ENCODE peak calls at places on chromosome 10, in five cellular contexts. Y is upper lobe of right lung, S is MM.1S, B is cardiac muscle cell, L is pancreas. H is an unnamed sample. For H3K4me1, the result is how much of the 10 kb centered on the place peaks cover.

GRCh38 chr10:97882142-97883091 is 32.8 kb downstream of the GOLGA7B start:
- DNase-seq in Y (no peak), S (no peak), B (peak), L (peak), H (no peak)

GRCh38 chr10:7527468-7527867 is 116.6 kb upstream of the SFMBT2 start:
- DNase-seq in Y (no peak), S (no peak), B (no peak), L (no peak), H (no peak)

GRCh38 chr10:71015674-71016073 is 127.3 kb upstream of the PCBD1 start:
- DNase-seq in Y (no peak), S (no peak), B (peak), L (no peak), H (no peak)

GRCh38 chr10:13206546-13207443 is 27.4 kb downstream of the UCMA start:
- DNase-seq in Y (no peak), S (peak), B (peak), L (no peak), H (no peak)

GRCh38 chr10:15897282-15897681 is 37.0 kb upstream of the MINDY3 start:
- DNase-seq in Y (no peak), S (no peak), B (peak), L (no peak), H (no peak)

GRCh38 chr10:13382759-13383753 is 35.0 kb upstream of the SEPHS1 start:
- DNase-seq in Y (peak), S (no peak), B (peak), L (peak), H (no peak)

GRCh38 chr10:73940634-73941221 is 29.8 kb downstream of the PLAU start:
- DNase-seq in Y (peak), S (peak), B (peak), L (peak), H (peak)

GRCh38 chr10:6014241-6014761 is 37.0 kb upstream of the IL15RA start:
- DNase-seq in Y (no peak), S (peak), B (peak), L (peak), H (peak)

DNA sequence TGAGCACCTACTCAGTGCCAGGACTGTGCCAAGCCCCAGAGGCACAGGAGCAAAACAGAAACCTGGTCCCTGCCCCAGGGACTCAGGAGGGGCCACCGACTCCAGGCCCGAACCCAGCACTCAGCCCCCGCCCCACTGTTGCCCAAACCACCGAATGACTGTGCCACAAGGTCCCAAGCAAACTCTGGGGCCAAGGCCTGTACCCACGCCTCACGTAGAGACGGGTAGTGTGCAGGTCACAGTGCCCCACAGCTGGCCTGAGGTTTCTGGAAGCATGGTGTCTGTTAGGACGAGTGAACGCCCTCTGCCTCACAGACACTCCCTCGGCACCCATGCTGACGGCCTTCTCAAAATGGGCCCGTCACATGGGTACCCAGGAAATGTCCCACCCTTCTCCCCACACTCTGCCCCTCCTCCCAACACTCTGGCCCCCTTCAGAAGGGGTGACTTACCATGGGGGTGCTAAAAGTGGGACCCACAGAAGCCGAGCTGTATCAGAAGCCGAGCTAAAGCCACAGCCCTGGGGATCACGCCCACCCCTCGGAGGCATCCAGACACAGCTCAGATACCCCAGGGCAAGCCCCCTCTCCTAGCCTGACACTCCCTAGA is 44.2 kb downstream of the CTBP2 start:
- DNase-seq in Y (peak), S (no peak), B (no peak), L (no peak), H (no peak)
- H3K4me1 ChIP-seq in Y (under half), S (under half), B (under half), L (half or more), H (half or more)

GRCh38 chr10:110226555-110226925 is 19.1 kb downstream of the MXI1 start:
- DNase-seq in Y (peak), S (peak), B (peak), L (peak), H (peak)

GRCh38 chr10:110228066-110228465 is 20.7 kb downstream of the MXI1 start:
- DNase-seq in Y (no peak), S (no peak), B (no peak), L (no peak), H (no peak)

GRCh38 chr10:110226926-110227641 is 19.7 kb downstream of the MXI1 start:
- DNase-seq in Y (peak), S (no peak), B (peak), L (peak), H (peak)

GRCh38 chr10:110225756-110226554 is 18.6 kb downstream of the MXI1 start:
- DNase-seq in Y (peak), S (peak), B (peak), L (peak), H (peak)

GRCh38 chr10:110229155-110229554 is 21.8 kb downstream of the MXI1 start:
- DNase-seq in Y (no peak), S (no peak), B (no peak), L (no peak), H (no peak)
- H3K27ac ChIP-seq in Y (no peak), S (no peak), B (no peak), L (no peak), H (no peak)

GRCh38 chr10:124741281-124741921 is 2.8 kb downstream of the FAM53B start:
- DNase-seq in Y (peak), S (peak), B (peak), L (peak), H (peak)

GRCh38 chr10:124740374-124741280 is 3.6 kb downstream of the FAM53B start:
- DNase-seq in Y (peak), S (no peak), B (peak), L (peak), H (no peak)

GRCh38 chr10:124739119-124739921 is 4.9 kb downstream of the FAM53B start:
- DNase-seq in Y (no peak), S (no peak), B (peak), L (no peak), H (no peak)

GRCh38 chr10:124738441-124738840 is 5.7 kb downstream of the FAM53B start:
- DNase-seq in Y (no peak), S (no peak), B (no peak), L (no peak), H (no peak)

GRCh38 chr10:124739996-124740373 is 4.2 kb downstream of the FAM53B start:
- DNase-seq in Y (no peak), S (no peak), B (no peak), L (no peak), H (no peak)
- H3K4me3 ChIP-seq in Y (no peak), S (no peak), B (no peak), L (no peak), H (no peak)

DNA sequence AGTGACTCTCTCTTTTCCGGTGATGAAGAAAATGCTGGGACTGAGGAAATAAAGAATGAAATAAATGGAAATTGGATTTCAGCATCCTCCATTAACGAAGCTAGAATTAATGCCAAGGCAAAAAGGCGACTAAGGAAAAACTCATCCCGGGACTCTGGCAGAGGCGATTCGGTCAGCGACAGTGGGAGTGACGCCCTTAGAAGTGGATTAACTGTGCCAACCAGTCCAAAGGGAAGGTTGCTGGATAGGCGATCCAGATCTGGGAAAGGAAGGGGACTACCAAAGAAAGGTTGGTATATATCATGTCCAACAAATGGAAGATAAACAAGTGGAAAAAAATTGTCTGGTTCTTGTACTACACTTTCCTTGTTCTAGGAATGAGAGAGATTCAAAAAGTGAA is 9.5 kb downstream of the PDCD4 start:
- DNase-seq in Y (no peak), S (no peak), B (no peak), L (no peak), H (no peak)
- H3K4me1 ChIP-seq in Y (under half), S (under half), B (under half), L (under half), H (under half)